ENCODE peak calls at places on chromosomes 5 and 9, in nine cellular contexts. P is tibial nerve; X is thoracic aorta; G is stomach; A is fibroblast of lung; Y is CD4-positive, CD25-positive, alpha-beta regulatory T cell; E is IMR-90; V is GM23338; N is sigmoid colon. F is an unnamed sample.

GRCh38 chr5:170641589-170642031 is 137.8 kb downstream of the KCNIP1 start:
- DNase-seq in Y (no peak), A (no peak), P (no peak), E (no peak), X (no peak), G (no peak), V (no peak), N (peak; percentile 46), F (no peak)

GRCh38 chr5:119328753-119329602 is 26.8 kb upstream of the TNFAIP8 start:
- DNase-seq in X (no peak), V (no peak), N (no peak), A (peak; percentile 93), G (no peak), P (no peak), E (peak; percentile 87), Y (peak; percentile 77), F (no peak)

GRCh38 chr5:3230254-3230653 is 365.4 kb upstream of the IRX1 start:
- DNase-seq in Y (no peak), A (no peak), N (no peak), G (no peak), V (no peak), X (no peak), P (no peak), E (no peak), F (no peak)

GRCh38 chr9:105132576-105132975 is 111.9 kb upstream of the SLC44A1 start:
- DNase-seq in V (no peak), N (no peak), A (peak; percentile 47), Y (no peak), G (no peak), X (no peak), E (peak; percentile 95), P (no peak), F (no peak)

GRCh38 chr5:108545301-108545700 is 163.4 kb upstream of the FBXL17 start:
- DNase-seq in E (no peak), A (no peak), Y (no peak), N (no peak), P (no peak), V (no peak), X (no peak), G (no peak), F (no peak)

GRCh38 chr9:122381206-122381950 is 10.6 kb downstream of the PTGS1 start:
- DNase-seq in X (no peak), V (no peak), G (no peak), A (no peak), N (peak; percentile 62), Y (no peak), E (no peak), P (no peak), F (peak; percentile 38)

GRCh38 chr5:96245401-96246091 is 187.5 kb downstream of the PCSK1 start:
- DNase-seq in N (no peak), Y (no peak), G (no peak), V (no peak), X (no peak), E (peak; percentile 19), A (no peak), P (no peak), F (no peak)

GRCh38 chr5:74056789-74057164 is 430.8 kb downstream of the ARHGEF28 start:
- DNase-seq in X (no peak), P (no peak), N (no peak), V (peak; percentile 30), A (peak; percentile 34), E (peak; percentile 33), G (peak; percentile 60), Y (peak; percentile 2), F (no peak)

GRCh38 chr5:107668933-107669542 is 1.7 kb downstream of the EFNA5 start:
- DNase-seq in P (no peak), E (no peak), Y (no peak), A (peak; percentile 13), G (peak; percentile 31), N (no peak), X (no peak), V (peak; percentile 51), F (no peak)

GRCh38 chr5:82348749-82349148 is 70.6 kb upstream of the RPS23 start:
- DNase-seq in X (no peak), N (no peak), E (no peak), Y (no peak), P (no peak), G (no peak), A (peak; percentile 55), V (no peak), F (no peak)

GRCh38 chr9:86487222-86487841 is 133.1 kb upstream of the TUT7 start:
- DNase-seq in Y (peak; percentile 5), E (peak; percentile 76), A (peak; percentile 85), N (no peak), X (no peak), P (no peak), V (peak; percentile 74), G (no peak), F (no peak)

DNA sequence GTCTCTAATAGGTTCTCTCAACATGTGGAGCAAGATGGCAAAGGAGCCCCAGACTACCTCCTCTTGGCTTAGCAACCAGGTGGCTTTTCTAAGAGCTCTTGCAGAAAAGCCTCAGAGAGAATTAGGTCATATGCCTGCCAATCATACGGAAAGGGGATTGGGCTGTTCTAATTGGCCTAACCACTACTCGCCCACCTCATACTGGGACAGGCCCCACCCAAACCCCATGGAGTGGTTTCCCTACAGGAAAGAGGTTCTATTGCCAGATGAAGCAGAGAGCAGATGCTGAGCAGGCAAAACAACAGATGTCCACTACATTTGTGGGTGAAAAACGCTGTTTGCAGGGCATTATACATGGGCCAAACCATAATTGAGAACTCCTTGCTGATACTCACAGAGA is 29.0 kb downstream of the ABLIM3 start:
- DNase-seq in X (no peak), V (no peak), P (no peak), N (no peak), E (peak; percentile 38), Y (no peak), G (no peak), A (peak; percentile 64), F (no peak)
- H3K27ac ChIP-seq in X (no peak overlapping the region), V (no peak overlapping the region), P (no peak overlapping the region), N (no peak overlapping the region), E (no peak overlapping the region), Y (no peak overlapping the region), G (no peak overlapping the region), A (peak overlapping the region; percentile 53), F (no peak overlapping the region)

GRCh38 chr5:135228236-135228635 is 170.8 kb downstream of the MACROH2A1 start:
- DNase-seq in N (peak; percentile 18), V (no peak), Y (no peak), A (no peak), E (no peak), G (no peak), P (no peak), X (no peak), F (no peak)

GRCh38 chr5:135223891-135224625 is 175.0 kb downstream of the MACROH2A1 start:
- DNase-seq in P (no peak), N (peak; percentile 28), A (no peak), E (no peak), X (no peak), G (peak; percentile 0), V (no peak), Y (no peak), F (no peak)

GRCh38 chr5:135227064-135228022 is 171.7 kb downstream of the MACROH2A1 start:
- DNase-seq in N (peak; percentile 49), Y (no peak), P (no peak), X (no peak), G (no peak), A (no peak), V (no peak), E (no peak), F (no peak)

GRCh38 chr5:135223404-135223803 is 175.6 kb downstream of the MACROH2A1 start:
- DNase-seq in G (peak; percentile 8), E (no peak), P (no peak), A (no peak), V (no peak), N (peak; percentile 30), Y (no peak), X (no peak), F (no peak)

GRCh38 chr5:135225856-135226560 is 173.0 kb downstream of the MACROH2A1 start:
- DNase-seq in Y (no peak), N (peak; percentile 33), G (no peak), A (no peak), E (no peak), P (no peak), V (peak; percentile 18), X (no peak), F (no peak)
- H3K4me1 ChIP-seq in Y (no peaks in the 10 kb centered on the region), N (peaks cover 16% of the 10 kb centered on the region), G (peaks cover 13% of the 10 kb centered on the region), A (peaks cover 4% of the 10 kb centered on the region), E (peaks cover 11% of the 10 kb centered on the region), P (no peaks in the 10 kb centered on the region), V (peaks cover 7% of the 10 kb centered on the region), X (peaks cover 11% of the 10 kb centered on the region), F (no peaks in the 10 kb centered on the region)

GRCh38 chr9:69442486-69442885 is 117.5 kb downstream of the ENTREP1 start:
- DNase-seq in V (no peak), E (no peak), N (no peak), X (no peak), A (no peak), G (no peak), Y (no peak), P (no peak), F (no peak)

GRCh38 chr9:69443178-69443577 is 118.2 kb downstream of the ENTREP1 start:
- DNase-seq in P (no peak), G (no peak), Y (no peak), X (no peak), N (no peak), A (no peak), E (no peak), V (no peak), F (no peak)

GRCh38 chr9:69446496-69446895 is 121.5 kb downstream of the ENTREP1 start:
- DNase-seq in P (no peak), E (no peak), A (no peak), G (no peak), X (no peak), Y (no peak), V (no peak), N (no peak), F (no peak)

GRCh38 chr9:69444791-69445190 is 119.8 kb downstream of the ENTREP1 start:
- DNase-seq in A (no peak), X (no peak), E (no peak), N (no peak), Y (no peak), V (no peak), P (no peak), G (no peak), F (no peak)

DNA sequence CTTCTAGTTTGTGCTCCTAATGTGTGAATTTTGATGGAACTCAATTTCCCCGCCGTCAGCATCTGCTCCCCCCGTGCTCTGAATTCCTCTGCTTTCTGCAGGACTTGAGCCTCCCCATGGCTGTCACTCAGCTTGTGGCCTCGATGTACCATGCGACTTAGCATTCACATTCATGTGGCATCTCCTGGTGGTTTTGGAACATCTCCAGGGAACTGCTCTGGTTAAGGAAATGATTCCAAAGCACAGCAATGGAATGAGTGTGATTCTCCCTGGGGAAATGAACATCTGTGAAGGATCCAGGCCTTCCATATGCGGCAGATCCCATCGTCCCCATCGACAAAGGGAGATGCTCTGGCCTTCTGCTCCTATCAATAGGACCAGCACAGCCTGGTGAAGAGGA is 119.0 kb downstream of the ENTREP1 start:
- DNase-seq in G (no peak), V (no peak), E (peak; percentile 79), P (no peak), A (peak; percentile 43), X (no peak), Y (no peak), N (no peak), F (no peak)
- H3K27ac ChIP-seq in G (no peak overlapping the region), V (no peak overlapping the region), E (no peak overlapping the region), P (no peak overlapping the region), A (no peak overlapping the region), X (no peak overlapping the region), Y (no peak overlapping the region), N (no peak overlapping the region), F (no peak overlapping the region)

DNA sequence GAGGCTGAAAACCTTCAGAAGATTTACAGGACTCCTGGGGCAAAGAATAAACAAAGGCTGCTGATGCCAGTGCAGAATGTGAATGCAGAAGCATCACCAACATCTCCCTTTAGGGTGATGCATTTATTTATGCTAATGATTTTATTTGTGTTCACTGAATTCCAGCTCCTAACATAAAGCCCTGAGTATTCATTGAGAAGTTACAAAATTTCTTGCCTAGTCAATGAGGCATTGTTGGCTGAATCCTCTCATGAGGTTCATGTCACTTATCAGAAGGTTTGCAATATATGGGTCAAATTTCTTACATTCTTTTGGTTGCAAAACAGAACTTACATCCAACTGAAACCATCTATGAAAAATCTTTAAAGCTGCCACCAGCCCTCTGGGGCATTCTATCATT is 70.0 kb downstream of the GRIN3A start:
- DNase-seq in X (no peak), A (no peak), Y (no peak), P (no peak), N (no peak), E (no peak), G (no peak), V (no peak), F (no peak)
- H3K4me1 ChIP-seq in X (no peaks in the 10 kb centered on the region), A (no peaks in the 10 kb centered on the region), Y (no peaks in the 10 kb centered on the region), P (no peaks in the 10 kb centered on the region), N (peaks cover 5% of the 10 kb centered on the region), E (no peaks in the 10 kb centered on the region), G (no peaks in the 10 kb centered on the region), V (peaks cover 14% of the 10 kb centered on the region), F (no peaks in the 10 kb centered on the region)

F was measured in right lobe of liver.